ENCODE peak calls at places on chromosomes 3 and 15, in eight cellular contexts. O is mucosa of descending colon, I is progenitor cell of endocrine pancreas, P is cardiac fibroblast, D is psoas muscle, K is gastrocnemius medialis, Y is B cell, F is cardiac muscle cell. Z is an unnamed sample.

GRCh38 chr15:68210409-68210756 is 5.3 kb upstream of the CALML4 start:
- DNase-seq in I (no peak), Y (no peak), K (no peak), D (no peak), F (no peak), O (peak; percentile 27), P (no peak), Z (no peak)

GRCh38 chr3:172675371-172676193 is 35.3 kb downstream of the NCEH1 start:
- DNase-seq in P (peak; percentile 70), F (peak; percentile 64), O (no peak), K (no peak), I (no peak), D (no peak), Y (peak; percentile 40), Z (peak; percentile 48)

GRCh38 chr3:125110016-125110875 is 54.4 kb upstream of the HEG1 start:
- DNase-seq in Y (no peak), F (no peak), K (no peak), D (no peak), O (no peak), P (peak; percentile 83), I (no peak), Z (no peak)

GRCh38 chr15:65033659-65034269 is 4.3 kb upstream of the MTFMT start:
- DNase-seq in Y (no peak), F (no peak), I (no peak), D (no peak), K (no peak), P (peak; percentile 68), O (no peak), Z (no peak)

GRCh38 chr3:126004217-126004616 is 35.2 kb downstream of the ROPN1B start:
- DNase-seq in D (no peak), O (no peak), F (no peak), I (no peak), Y (no peak), P (no peak), K (no peak), Z (no peak)

GRCh38 chr3:40086890-40087884 is 222.3 kb upstream of the EIF1B start:
- DNase-seq in D (no peak), F (no peak), O (no peak), P (no peak), I (no peak), K (no peak), Y (no peak), Z (peak; percentile 64)

GRCh38 chr15:60966316-60966715 is 262.8 kb downstream of the RORA start:
- DNase-seq in O (no peak), F (no peak), K (no peak), D (no peak), P (no peak), Y (no peak), I (no peak), Z (no peak)

GRCh38 chr3:142958707-142959106 is 4.8 kb downstream of the PAQR9 start:
- DNase-seq in K (peak; percentile 58), I (no peak), O (no peak), D (peak; percentile 59), F (no peak), Y (no peak), P (peak; percentile 12), Z (peak; percentile 74)

GRCh38 chr3:197508511-197508910 is 47.3 kb downstream of the BDH1 start:
- DNase-seq in I (no peak), K (no peak), O (peak; percentile 15), Y (no peak), F (no peak), P (no peak), D (no peak), Z (no peak)

GRCh38 chr3:13888576-13888975 is 8.7 kb upstream of the WNT7A start:
- DNase-seq in D (no peak), F (no peak), P (no peak), I (no peak), Y (no peak), K (no peak), O (no peak), Z (no peak)

GRCh38 chr15:51338496-51338895 is at the start of gene CYP19A1:
- DNase-seq in P (no peak), I (no peak), O (no peak), D (no peak), Y (no peak), F (no peak), K (no peak), Z (no peak)

GRCh38 chr3:113242091-113242581 is 30.8 kb downstream of the BOC start:
- DNase-seq in D (no peak), F (no peak), I (no peak), O (no peak), K (no peak), Y (no peak), P (peak; percentile 38), Z (no peak)

GRCh38 chr15:32649336-32649735 is 7.8 kb downstream of the SCG5 start:
- DNase-seq in K (no peak), I (no peak), O (no peak), P (peak; percentile 47), Y (no peak), D (no peak), F (peak; percentile 45), Z (no peak)
- TF ChIP-seq CTCF in K (no peak), I (peak; percentile 32), O (no peak), P (peak; percentile 52), Y (no peak), D (no peak), F (peak; percentile 56), Z (no peak)

GRCh38 chr15:48965972-48966371 is 2.3 kb upstream of the SHC4 start:
- DNase-seq in D (no peak), Y (no peak), O (no peak), K (no peak), P (peak; percentile 70), I (no peak), F (no peak), Z (peak; percentile 58)

GRCh38 chr15:48963524-48964113 is at the start of gene SHC4:
- DNase-seq in D (peak; percentile 78), P (peak; percentile 84), O (peak; percentile 46), Y (peak; percentile 22), I (no peak), F (peak; percentile 67), K (peak; percentile 53), Z (peak; percentile 37)

GRCh38 chr15:48966595-48967301 is 3.0 kb upstream of the SHC4 start:
- DNase-seq in O (no peak), I (no peak), F (no peak), D (no peak), P (no peak), Y (no peak), K (no peak), Z (peak; percentile 11)

GRCh38 chr15:48964898-48965297 is 1.2 kb upstream of the SHC4 start:
- DNase-seq in I (no peak), P (no peak), K (no peak), D (no peak), Y (no peak), F (no peak), O (no peak), Z (no peak)

GRCh38 chr15:48962662-48963523 is 826 bp downstream of the SHC4 start:
- DNase-seq in I (no peak), D (peak; percentile 74), F (peak; percentile 58), O (no peak), K (peak; percentile 71), Y (peak; percentile 12), P (peak; percentile 56), Z (peak; percentile 18)
- TF ChIP-seq CTCF in I (no peak), D (no peak), F (no peak), O (no peak), K (no peak), Y (no peak), P (no peak), Z (no peak)

GRCh38 chr15:92272106-92272505 is 121.6 kb upstream of the ST8SIA2 start:
- DNase-seq in I (no peak), O (no peak), K (no peak), P (no peak), Y (no peak), D (no peak), F (no peak), Z (no peak)

GRCh38 chr15:92273286-92273685 is 120.4 kb upstream of the ST8SIA2 start:
- DNase-seq in F (no peak), Y (no peak), D (no peak), I (no peak), K (no peak), O (no peak), P (no peak), Z (no peak)

GRCh38 chr15:92273732-92274131 is 119.9 kb upstream of the ST8SIA2 start:
- DNase-seq in O (no peak), Y (no peak), D (no peak), P (no peak), F (no peak), I (no peak), K (no peak), Z (no peak)

GRCh38 chr15:92277776-92278175 is 115.9 kb upstream of the ST8SIA2 start:
- DNase-seq in O (no peak), P (no peak), Y (no peak), K (no peak), D (no peak), F (peak; percentile 27), I (no peak), Z (peak; percentile 38)
- TF ChIP-seq CTCF in O (no peak), P (no peak), Y (no peak), K (no peak), D (peak; percentile 13), F (no peak), I (peak; percentile 28), Z (peak; percentile 40)

GRCh38 chr3:111299070-111299672 is 227.6 kb downstream of the NECTIN3 start:
- DNase-seq in O (no peak), I (no peak), Y (no peak), D (no peak), K (no peak), F (no peak), P (no peak), Z (no peak)
- TF ChIP-seq CTCF in O (no peak), I (no peak), Y (no peak), D (no peak), K (no peak), F (peak; percentile 9), P (no peak), Z (no peak)

DNA sequence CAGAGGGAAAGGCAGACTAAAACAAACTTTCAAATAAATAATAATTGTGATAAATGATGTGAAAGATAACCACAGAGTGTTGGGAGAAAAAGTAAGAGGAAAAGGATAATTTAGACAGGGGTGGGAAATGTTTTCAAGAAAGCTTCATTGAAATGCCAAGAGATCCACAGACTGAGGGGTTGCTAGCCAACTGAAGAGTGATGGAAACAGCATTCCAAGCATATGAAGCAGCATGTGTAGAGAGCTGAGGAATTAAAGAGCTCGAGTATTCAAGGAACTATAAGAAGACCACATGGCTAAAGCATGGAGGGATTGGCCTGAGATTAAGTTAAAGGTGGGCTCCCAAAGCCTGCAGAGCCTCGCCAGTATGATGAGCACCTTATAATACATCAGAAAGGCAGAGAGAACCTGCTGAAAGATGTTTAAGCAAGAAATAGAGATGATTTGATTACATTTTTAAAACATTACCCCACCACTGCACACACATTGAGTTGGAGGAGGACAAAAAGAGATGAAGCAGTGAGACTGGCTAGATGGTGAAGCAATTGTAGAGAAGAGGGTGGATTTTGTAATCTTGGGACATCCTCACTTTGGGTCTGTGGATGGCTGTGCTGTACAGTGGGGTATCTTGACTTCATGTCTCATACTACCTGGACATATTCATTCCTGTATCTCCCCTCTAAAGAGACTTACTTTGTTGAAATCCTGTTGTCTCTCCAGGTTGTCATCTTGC is 100.8 kb downstream of the STAC start:
- DNase-seq in K (no peak), Y (no peak), F (no peak), D (no peak), I (no peak), P (no peak), O (no peak), Z (no peak)
- TF ChIP-seq CTCF in K (no peak), Y (no peak), F (no peak), D (no peak), I (no peak), P (no peak), O (no peak), Z (no peak)

GRCh38 chr3:157594413-157594812 is 91.2 kb upstream of the VEPH1 start:
- DNase-seq in F (no peak), I (no peak), O (no peak), K (no peak), D (no peak), Y (no peak), P (peak; percentile 88), Z (no peak)
- TF ChIP-seq CTCF in F (peak; percentile 42), I (no peak), O (no peak), K (no peak), D (no peak), Y (no peak), P (peak; percentile 45), Z (no peak)

Z was measured in Calu3.